ENCODE peak calls at places on chromosomes 11 and 22, in nine cellular contexts. U is Calu3; C is DMS 273 treated with DMSO at 0.1 percent for 48 hours; K is left colon; O is DND-41; G is AG04450; Q is stimulated activated CD4-positive, alpha-beta T cell treated with anti-CD3 and anti-CD28 coated beads, Interleukin-4, amount 100 ng/mL, for 48 hours; N is stimulated activated CD8-positive, alpha-beta memory T cell treated with anti-CD3 and anti-CD28 coated beads, Interleukin-7, amount 100 ng/mL, for 1 hour; D is NCI-H1417. F is an unnamed sample.

GRCh38 chr11:59769086-59769485 is 13.9 kb downstream of the STX3 start:
- DNase-seq in U (no peak), C (no peak), K (no peak), O (no peak), G (no peak), Q (no peak), N (no peak), D (no peak), F (no peak)

GRCh38 chr11:69280451-69280850 is 13.5 kb upstream of the MYEOV start:
- DNase-seq in U (peak), C (no peak), K (no peak), O (no peak), G (no peak), Q (no peak), N (no peak), D (no peak), F (no peak)

GRCh38 chr11:1728931-1729691 is 21.3 kb downstream of the IFITM10 start:
- DNase-seq in U (no peak), C (no peak), K (no peak), O (peak), G (no peak), Q (no peak), N (no peak), D (no peak), F (no peak)

GRCh38 chr11:61026121-61027031 is 54.9 kb downstream of the CD6 start:
- DNase-seq in U (no peak), C (no peak), K (no peak), O (peak), G (no peak), Q (no peak), N (no peak), D (no peak), F (no peak)

GRCh38 chr11:126720539-126721235 is 279.9 kb downstream of the KIRREL3 start:
- DNase-seq in U (no peak), C (no peak), K (no peak), O (no peak), G (no peak), Q (no peak), N (no peak), D (peak), F (no peak)

GRCh38 chr22:31951201-31952093 is 7.1 kb downstream of the YWHAH start:
- DNase-seq in U (no peak), C (no peak), K (no peak), O (no peak), G (no peak), Q (no peak), N (no peak), D (no peak), F (no peak)

GRCh38 chr11:114616516-114616915 is 20.9 kb upstream of the NXPE4 start:
- DNase-seq in U (no peak), C (no peak), K (no peak), O (no peak), G (no peak), Q (no peak), N (no peak), D (no peak), F (no peak)

GRCh38 chr22:42299586-42300285 is 29.3 kb upstream of the TCF20 start:
- DNase-seq in U (no peak), C (no peak), K (no peak), O (peak), G (no peak), Q (no peak), N (no peak), D (peak), F (no peak)

GRCh38 chr11:33060271-33060670 is 20.9 kb downstream of the TCP11L1 start:
- DNase-seq in U (no peak), C (no peak), K (no peak), O (no peak), G (no peak), Q (no peak), N (no peak), D (no peak), F (no peak)

GRCh38 chr22:27810566-27810965 is 9.0 kb upstream of the MN1 start:
- DNase-seq in U (no peak), C (no peak), K (no peak), O (no peak), G (peak), Q (no peak), N (no peak), D (peak), F (no peak)

GRCh38 chr11:44418438-44418795 is 108.5 kb upstream of the ALX4 start:
- DNase-seq in U (no peak), C (no peak), K (no peak), O (no peak), G (no peak), Q (no peak), N (no peak), D (no peak), F (no peak)